ENCODE peak calls at places on chromosomes 3 and 15, in nine cellular contexts. Z, D, V, E, C, N, W, R and G are unnamed samples.

GRCh38 chr3:180250172-180250571 is 213.4 kb upstream of the PEX5L start:
- DNase-seq in Z (peak; percentile 55), D (no peak), V (no peak), E (peak; percentile 52), C (no peak), N (no peak), W (peak; percentile 43), R (no peak), G (no peak)

GRCh38 chr3:53236112-53236841 is 19.5 kb downstream of the TKT start:
- DNase-seq in Z (peak; percentile 93), D (peak; percentile 39), V (no peak), E (peak; percentile 93), C (no peak), N (peak; percentile 72), W (peak; percentile 93), R (peak; percentile 66), G (peak; percentile 91)

GRCh38 chr3:111972891-111973290 is 5.9 kb upstream of the ABHD10 start:
- DNase-seq in Z (no peak), D (no peak), V (no peak), E (no peak), C (no peak), N (no peak), W (no peak), R (no peak), G (no peak)

GRCh38 chr15:58932791-58933310 is 628 bp downstream of the SLTM start:
- DNase-seq in Z (peak; percentile 39), D (peak; percentile 16), V (no peak), E (no peak), C (no peak), N (no peak), W (peak; percentile 75), R (no peak), G (peak; percentile 50)

GRCh38 chr3:152968388-152969024 is 133.6 kb downstream of the P2RY1 start:
- DNase-seq in Z (peak; percentile 44), D (no peak), V (no peak), E (no peak), C (no peak), N (peak; percentile 33), W (peak; percentile 87), R (no peak), G (peak; percentile 78)

GRCh38 chr15:27449041-27449440 is 478.1 kb downstream of the GABRG3 start:
- DNase-seq in Z (peak; percentile 77), D (no peak), V (peak; percentile 6), E (no peak), C (no peak), N (no peak), W (peak; percentile 53), R (no peak), G (no peak)

GRCh38 chr3:60703956-60704736 is 547.1 kb downstream of the FHIT start:
- DNase-seq in Z (peak; percentile 78), D (no peak), V (no peak), E (peak; percentile 66), C (no peak), N (no peak), W (peak; percentile 69), R (no peak), G (peak; percentile 62)

GRCh38 chr3:195524171-195524896 is 18.8 kb downstream of the PPP1R2 start:
- DNase-seq in Z (no peak), D (no peak), V (no peak), E (no peak), C (no peak), N (no peak), W (no peak), R (no peak), G (no peak)

GRCh38 chr3:123733805-123734526 is 149.1 kb upstream of the HACD2 start:
- DNase-seq in Z (peak; percentile 97), D (no peak), V (no peak), E (peak; percentile 95), C (no peak), N (peak; percentile 23), W (peak; percentile 89), R (no peak), G (peak; percentile 86)

GRCh38 chr3:24088782-24089181 is 143.7 kb downstream of the NR1D2 start:
- DNase-seq in Z (peak; percentile 11), D (peak; percentile 18), V (no peak), E (peak; percentile 41), C (peak; percentile 31), N (no peak), W (peak; percentile 66), R (no peak), G (peak; percentile 17)

GRCh38 chr3:123883656-123884257 is 375 bp downstream of the MYLK start:
- DNase-seq in Z (peak; percentile 27), D (no peak), V (peak; percentile 69), E (no peak), C (no peak), N (no peak), W (peak; percentile 51), R (peak; percentile 51), G (peak; percentile 32)

GRCh38 chr3:39176025-39176714 is 16.2 kb downstream of the XIRP1 start:
- DNase-seq in Z (no peak), D (no peak), V (no peak), E (no peak), C (no peak), N (no peak), W (no peak), R (no peak), G (no peak)

GRCh38 chr3:138458774-138459499 is 24.5 kb downstream of the ESYT3 start:
- DNase-seq in Z (no peak), D (no peak), V (no peak), E (no peak), C (no peak), N (no peak), W (no peak), R (peak; percentile 15), G (no peak)

GRCh38 chr3:124363451-124363850 is 366.8 kb upstream of the UMPS start:
- DNase-seq in Z (peak; percentile 88), D (no peak), V (no peak), E (peak; percentile 91), C (no peak), N (no peak), W (peak; percentile 67), R (no peak), G (peak; percentile 90)

GRCh38 chr15:56040081-56041035 is 46.9 kb upstream of the NEDD4 start:
- DNase-seq in Z (peak; percentile 94), D (no peak), V (peak; percentile 20), E (peak; percentile 98), C (no peak), N (peak; percentile 70), W (peak; percentile 98), R (peak; percentile 38), G (peak; percentile 99)

GRCh38 chr15:46059921-46060565 is 425.2 kb downstream of the SQOR start:
- DNase-seq in Z (no peak), D (no peak), V (no peak), E (no peak), C (no peak), N (no peak), W (no peak), R (no peak), G (no peak)

GRCh38 chr3:52188586-52189404 is 9.2 kb upstream of the ALAS1 start:
- DNase-seq in Z (no peak), D (no peak), V (no peak), E (no peak), C (no peak), N (no peak), W (no peak), R (no peak), G (no peak)

GRCh38 chr3:139301654-139302053 is 42.2 kb upstream of the MRPS22 start:
- DNase-seq in Z (no peak), D (no peak), V (no peak), E (no peak), C (no peak), N (no peak), W (no peak), R (no peak), G (no peak)

GRCh38 chr15:51331141-51331540 is 7.3 kb downstream of the CYP19A1 start:
- DNase-seq in Z (peak; percentile 73), D (no peak), V (no peak), E (peak; percentile 25), C (no peak), N (no peak), W (no peak), R (no peak), G (no peak)

GRCh38 chr3:13850161-13850945 is 29.5 kb downstream of the WNT7A start:
- DNase-seq in Z (peak; percentile 36), D (no peak), V (peak; percentile 18), E (no peak), C (no peak), N (peak; percentile 99), W (peak; percentile 26), R (peak; percentile 79), G (no peak)

DNA sequence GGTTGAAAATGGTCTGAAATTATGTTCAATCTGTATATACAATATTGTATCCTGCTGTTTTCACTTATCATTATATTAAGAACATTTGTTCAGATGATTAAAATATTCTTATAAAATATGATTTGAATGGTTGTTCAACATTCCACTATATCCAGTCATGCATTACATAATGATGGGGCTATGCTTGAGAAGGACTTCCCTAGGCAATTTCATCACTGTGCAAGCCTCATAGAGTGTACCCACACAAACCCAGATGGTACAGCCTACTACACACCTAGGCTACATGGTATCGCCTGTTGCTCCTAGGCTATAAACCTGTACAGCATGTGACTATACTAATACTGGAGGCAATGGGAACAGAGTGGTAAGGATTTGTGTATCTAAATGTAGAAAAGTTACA is 30.5 kb downstream of the SLC7A14 start:
- DNase-seq in Z (peak; percentile 47), D (no peak), V (no peak), E (peak; percentile 68), C (no peak), N (no peak), W (peak; percentile 65), R (no peak), G (no peak)
- H2AFZ ChIP-seq in Z (no peak overlapping the region), D (no peak overlapping the region), V (no peak overlapping the region), E (no peak overlapping the region), C (no peak overlapping the region), N (no peak overlapping the region), W (no peak overlapping the region), R (no peak overlapping the region), G (no peak overlapping the region)

GRCh38 chr15:41417418-41417811 is 520 bp downstream of the RTF1 start:
- DNase-seq in Z (peak; percentile 25), D (no peak), V (peak; percentile 70), E (peak; percentile 20), C (peak; percentile 42), N (no peak), W (peak; percentile 69), R (peak; percentile 36), G (peak; percentile 63)
- H2AFZ ChIP-seq in Z (peak overlapping the region; percentile 85), D (peak overlapping the region; percentile 70), V (peak overlapping the region; percentile 38), E (peak overlapping the region; percentile 98), C (peak overlapping the region; percentile 11), N (peak overlapping the region; percentile 69), W (peak overlapping the region; percentile 95), R (no peak overlapping the region), G (peak overlapping the region; percentile 91)

GRCh38 chr15:85168642-85169173 is 187.1 kb downstream of the PDE8A start:
- DNase-seq in Z (peak; percentile 9), D (peak; percentile 85), V (peak; percentile 62), E (peak; percentile 8), C (peak; percentile 47), N (peak; percentile 67), W (peak; percentile 32), R (peak; percentile 96), G (no peak)
- H2AFZ ChIP-seq in Z (no peak overlapping the region), D (peak overlapping the region; percentile 47), V (peak overlapping the region; percentile 78), E (peak overlapping the region; percentile 45), C (peak overlapping the region; percentile 10), N (peak overlapping the region; percentile 75), W (no peak overlapping the region), R (peak overlapping the region; percentile 78), G (peak overlapping the region; percentile 27)

DNA sequence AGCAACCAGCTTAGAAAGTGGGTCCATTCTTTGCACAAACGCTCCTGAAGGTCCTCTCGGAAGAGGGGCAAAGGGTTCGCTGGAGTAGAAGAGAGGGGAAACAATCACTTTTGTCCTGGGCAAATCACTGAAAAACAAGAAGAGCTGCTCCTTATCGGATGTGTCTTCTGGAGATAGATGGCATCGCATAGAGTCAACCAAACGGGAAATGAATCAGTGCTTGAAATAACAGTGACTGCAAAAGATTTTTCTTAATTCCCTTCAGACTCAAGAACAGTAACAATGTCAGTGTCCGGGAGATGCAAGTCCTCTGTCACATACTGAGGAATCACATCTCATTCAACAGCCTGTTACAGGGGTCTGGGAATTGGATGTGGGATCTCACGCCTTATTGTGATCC is 78.8 kb upstream of the PCSK6 start:
- DNase-seq in Z (peak; percentile 43), D (no peak), V (no peak), E (no peak), C (no peak), N (no peak), W (peak; percentile 17), R (no peak), G (no peak)
- H2AFZ ChIP-seq in Z (no peak overlapping the region), D (no peak overlapping the region), V (no peak overlapping the region), E (no peak overlapping the region), C (no peak overlapping the region), N (no peak overlapping the region), W (no peak overlapping the region), R (no peak overlapping the region), G (no peak overlapping the region)